ENCODE peak calls at places on chromosomes 11 and 22, in ten cellular contexts. B is ACHN; K is posterior cingulate gyrus; N is NCI-H2081; X is SW 1271; T is T follicular helper cell; P is LoVo; C is effector memory CD4-positive, alpha-beta T cell; M is iPS-NIHi11; D is hepatic stellate cell. I is an unnamed sample.

GRCh38 chr11:21405403-21405802 is 736.0 kb downstream of the NELL1 start:
- DNase-seq in K (no peak), C (no peak), X (no peak), D (no peak), M (no peak), N (no peak), B (no peak), T (no peak), P (no peak), I (no peak)

GRCh38 chr11:249062-249461 is 12.3 kb downstream of the PSMD13 start:
- DNase-seq in D (no peak), P (no peak), C (no peak), T (no peak), X (no peak), M (no peak), B (no peak), N (no peak), K (no peak), I (no peak)

GRCh38 chr11:86761978-86762377 is 38.4 kb upstream of the PRSS23 start:
- DNase-seq in D (peak; percentile 37), M (no peak), T (no peak), C (no peak), N (no peak), K (no peak), B (no peak), X (no peak), P (no peak), I (no peak)

GRCh38 chr11:130488187-130489026 is 40.0 kb downstream of the ADAMTS15 start:
- DNase-seq in N (no peak), P (no peak), D (no peak), K (no peak), T (no peak), B (no peak), M (no peak), X (no peak), C (no peak), I (no peak)

GRCh38 chr11:47182380-47182779 is 3.9 kb downstream of the PACSIN3 start:
- DNase-seq in C (no peak), T (no peak), D (no peak), B (no peak), K (no peak), P (no peak), M (no peak), X (no peak), N (no peak), I (no peak)

GRCh38 chr22:29307658-29308147 is 1.3 kb downstream of the GAS2L1 start:
- DNase-seq in D (no peak), P (no peak), T (no peak), M (no peak), B (no peak), C (no peak), X (no peak), N (no peak), K (no peak), I (peak; percentile 76)

GRCh38 chr11:35393093-35393492 is 26.3 kb downstream of the SLC1A2 start:
- DNase-seq in N (no peak), M (no peak), D (no peak), P (no peak), T (no peak), K (no peak), C (no peak), X (no peak), B (no peak), I (no peak)

GRCh38 chr11:64969209-64969608 is 2.7 kb downstream of the MAJIN start:
- DNase-seq in T (no peak), K (no peak), P (peak; percentile 27), X (no peak), B (no peak), N (no peak), M (no peak), D (peak; percentile 48), C (no peak), I (no peak)

GRCh38 chr11:1505480-1505879 is 18.9 kb upstream of the MOB2 start:
- DNase-seq in B (no peak), X (no peak), M (peak; percentile 62), P (no peak), D (no peak), T (no peak), N (no peak), C (no peak), K (no peak), I (no peak)

GRCh38 chr11:11589385-11589890 is 32.4 kb downstream of the GALNT18 start:
- DNase-seq in K (no peak), N (no peak), X (no peak), P (no peak), D (no peak), B (no peak), M (no peak), C (no peak), T (no peak), I (no peak)

GRCh38 chr11:20627026-20627425 is 27.6 kb downstream of the SLC6A5 start:
- DNase-seq in K (no peak), X (no peak), M (no peak), C (no peak), P (no peak), T (no peak), D (no peak), N (no peak), B (no peak), I (no peak)

GRCh38 chr11:102733232-102733875 is 8.6 kb upstream of the MMP8 start:
- DNase-seq in K (no peak), N (peak; percentile 72), B (peak; percentile 65), D (peak; percentile 50), M (peak; percentile 80), X (peak; percentile 60), T (no peak), C (no peak), P (peak; percentile 65), I (peak; percentile 47)

I was measured in HuH-7.5.